ENCODE peak calls at places on chromosomes 12 and 14, in six cellular contexts. One of them, this sample, is unnamed.

GRCh38 chr12:116565963-116566362 is 6.8 kb downstream of the MAP1LC3B2 start:
- DNase-seq in uterus: no peak
- DNase-seq in tibial nerve: no peak
- DNase-seq in psoas muscle: no peak
- DNase-seq in PC-9: no peak
- DNase-seq in IMR-90: no peak
- DNase-seq in this sample: no peak

GRCh38 chr14:96059519-96060135 is 20.5 kb downstream of the C14orf132 start:
- DNase-seq in uterus: no peak
- DNase-seq in tibial nerve: no peak
- DNase-seq in psoas muscle: no peak
- DNase-seq in PC-9: no peak
- DNase-seq in IMR-90: no peak
- DNase-seq in this sample: no peak

GRCh38 chr14:89728964-89729363 is 225.6 kb downstream of the EFCAB11 start:
- DNase-seq in uterus: no peak
- DNase-seq in tibial nerve: no peak
- DNase-seq in psoas muscle: no peak
- DNase-seq in PC-9: no peak
- DNase-seq in IMR-90: no peak
- DNase-seq in this sample: no peak

GRCh38 chr14:93115920-93116675 is at the start of gene ITPK1:
- DNase-seq in uterus: peak; percentile 58
- DNase-seq in tibial nerve: peak; percentile 22
- DNase-seq in psoas muscle: peak; percentile 75
- DNase-seq in PC-9: no peak
- DNase-seq in IMR-90: peak; percentile 41
- DNase-seq in this sample: peak; percentile 90

GRCh38 chr12:120726510-120726793 is 826 bp downstream of the ACADS start:
- DNase-seq in uterus: no peak
- DNase-seq in tibial nerve: no peak
- DNase-seq in psoas muscle: no peak
- DNase-seq in PC-9: no peak
- DNase-seq in IMR-90: no peak
- DNase-seq in this sample: no peak

GRCh38 chr14:45716506-45716905 is 463.5 kb upstream of the MIS18BP1 start:
- DNase-seq in uterus: no peak
- DNase-seq in tibial nerve: no peak
- DNase-seq in psoas muscle: no peak
- DNase-seq in PC-9: no peak
- DNase-seq in IMR-90: no peak
- DNase-seq in this sample: no peak

GRCh38 chr12:22759769-22760674 is 135.1 kb downstream of the ETNK1 start:
- DNase-seq in uterus: no peak
- DNase-seq in tibial nerve: no peak
- DNase-seq in psoas muscle: no peak
- DNase-seq in PC-9: no peak
- DNase-seq in IMR-90: no peak
- DNase-seq in this sample: no peak

GRCh38 chr14:72270341-72270740 is 338.1 kb downstream of the RGS6 start:
- DNase-seq in uterus: no peak
- DNase-seq in tibial nerve: no peak
- DNase-seq in psoas muscle: no peak
- DNase-seq in PC-9: no peak
- DNase-seq in IMR-90: no peak
- DNase-seq in this sample: no peak

GRCh38 chr12:6347367-6348338 is 5.8 kb upstream of the TNFRSF1A start:
- DNase-seq in uterus: peak; percentile 69
- DNase-seq in tibial nerve: peak; percentile 77
- DNase-seq in psoas muscle: peak; percentile 64
- DNase-seq in PC-9: no peak
- DNase-seq in IMR-90: peak; percentile 64
- DNase-seq in this sample: peak; percentile 88

GRCh38 chr12:517538-517937 is 57.8 kb downstream of the B4GALNT3 start:
- DNase-seq in uterus: no peak
- DNase-seq in tibial nerve: no peak
- DNase-seq in psoas muscle: no peak
- DNase-seq in PC-9: no peak
- DNase-seq in IMR-90: no peak
- DNase-seq in this sample: no peak

GRCh38 chr12:6604254-6605029 is 2.7 kb downstream of the CHD4 start:
- DNase-seq in uterus: no peak
- DNase-seq in tibial nerve: no peak
- DNase-seq in psoas muscle: peak; percentile 53
- DNase-seq in PC-9: no peak
- DNase-seq in IMR-90: no peak
- DNase-seq in this sample: no peak

GRCh38 chr12:106719879-106720278 is 54.6 kb upstream of the RIC8B start:
- DNase-seq in uterus: no peak
- DNase-seq in tibial nerve: no peak
- DNase-seq in psoas muscle: no peak
- DNase-seq in PC-9: no peak
- DNase-seq in IMR-90: no peak
- DNase-seq in this sample: no peak

GRCh38 chr12:70828391-70828790 is 92.1 kb downstream of the PTPRR start:
- DNase-seq in uterus: no peak
- DNase-seq in tibial nerve: no peak
- DNase-seq in psoas muscle: no peak
- DNase-seq in PC-9: no peak
- DNase-seq in IMR-90: no peak
- DNase-seq in this sample: no peak

GRCh38 chr12:120688527-120689071 is 1.6 kb downstream of the MLEC start:
- DNase-seq in uterus: no peak
- DNase-seq in tibial nerve: no peak
- DNase-seq in psoas muscle: no peak
- DNase-seq in PC-9: no peak
- DNase-seq in IMR-90: no peak
- DNase-seq in this sample: no peak

GRCh38 chr12:18323159-18323558 is 61.8 kb downstream of the PIK3C2G start:
- DNase-seq in uterus: no peak
- DNase-seq in tibial nerve: no peak
- DNase-seq in psoas muscle: no peak
- DNase-seq in PC-9: no peak
- DNase-seq in IMR-90: peak; percentile 52
- DNase-seq in this sample: no peak

GRCh38 chr14:61671086-61671485 is 24.2 kb upstream of the HIF1A start:
- DNase-seq in uterus: no peak
- DNase-seq in tibial nerve: no peak
- DNase-seq in psoas muscle: no peak
- DNase-seq in PC-9: no peak
- DNase-seq in IMR-90: no peak
- DNase-seq in this sample: no peak

GRCh38 chr14:89792489-89793366 is 161.8 kb downstream of the EFCAB11 start:
- DNase-seq in uterus: peak; percentile 48
- DNase-seq in tibial nerve: peak; percentile 66
- DNase-seq in psoas muscle: peak; percentile 56
- DNase-seq in PC-9: no peak
- DNase-seq in IMR-90: peak; percentile 81
- DNase-seq in this sample: no peak

GRCh38 chr14:33847066-33847465 is 103.8 kb downstream of the EGLN3 start:
- DNase-seq in uterus: no peak
- DNase-seq in tibial nerve: no peak
- DNase-seq in psoas muscle: no peak
- DNase-seq in PC-9: no peak
- DNase-seq in IMR-90: no peak
- DNase-seq in this sample: no peak

GRCh38 chr12:121709478-121709890 is 3.1 kb upstream of the TMEM120B start:
- DNase-seq in uterus: no peak
- DNase-seq in tibial nerve: no peak
- DNase-seq in psoas muscle: no peak
- DNase-seq in PC-9: peak; percentile 48
- DNase-seq in IMR-90: peak; percentile 83
- DNase-seq in this sample: no peak

GRCh38 chr12:52037248-52037861 is 13.9 kb upstream of the NR4A1 start:
- DNase-seq in uterus: peak; percentile 88
- DNase-seq in tibial nerve: no peak
- DNase-seq in psoas muscle: peak; percentile 84
- DNase-seq in PC-9: peak; percentile 48
- DNase-seq in IMR-90: peak; percentile 46
- DNase-seq in this sample: peak; percentile 88

GRCh38 chr14:50319293-50319692 is 7.2 kb downstream of the DMAC2L start:
- DNase-seq in uterus: no peak
- DNase-seq in tibial nerve: no peak
- DNase-seq in psoas muscle: no peak
- DNase-seq in PC-9: no peak
- DNase-seq in IMR-90: peak; percentile 46
- DNase-seq in this sample: no peak

GRCh38 chr12:6226002-6226700 is 26.0 kb downstream of the CD9 start:
- DNase-seq in uterus: peak; percentile 85
- DNase-seq in tibial nerve: peak; percentile 70
- DNase-seq in psoas muscle: peak; percentile 84
- DNase-seq in PC-9: no peak
- DNase-seq in IMR-90: peak; percentile 66
- DNase-seq in this sample: no peak

GRCh38 chr12:52645982-52646381 is 6.0 kb downstream of the KRT2 start:
- DNase-seq in uterus: no peak
- DNase-seq in tibial nerve: no peak
- DNase-seq in psoas muscle: no peak
- DNase-seq in PC-9: no peak
- DNase-seq in IMR-90: no peak
- DNase-seq in this sample: no peak

GRCh38 chr12:62588916-62589315 is 122.3 kb downstream of the MON2 start:
- DNase-seq in uterus: no peak
- DNase-seq in tibial nerve: no peak
- DNase-seq in psoas muscle: no peak
- DNase-seq in PC-9: no peak
- DNase-seq in IMR-90: peak; percentile 45
- DNase-seq in this sample: no peak

GRCh38 chr14:61355892-61356325 is 34.5 kb downstream of the PRKCH start:
- DNase-seq in uterus: peak; percentile 18
- DNase-seq in tibial nerve: no peak
- DNase-seq in psoas muscle: peak; percentile 64
- DNase-seq in PC-9: peak; percentile 94
- DNase-seq in IMR-90: peak; percentile 11
- DNase-seq in this sample: peak; percentile 79

GRCh38 chr12:71556881-71557280 is 106.8 kb downstream of the ZFC3H1 start:
- DNase-seq in uterus: no peak
- DNase-seq in tibial nerve: no peak
- DNase-seq in psoas muscle: no peak
- DNase-seq in PC-9: peak; percentile 50
- DNase-seq in IMR-90: peak; percentile 94
- DNase-seq in this sample: no peak

GRCh38 chr14:23057757-23058653 is 685 bp upstream of the CDH24 start:
- DNase-seq in uterus: peak; percentile 89
- DNase-seq in tibial nerve: peak; percentile 82
- DNase-seq in psoas muscle: peak; percentile 92
- DNase-seq in PC-9: peak; percentile 86
- DNase-seq in IMR-90: peak; percentile 76
- DNase-seq in this sample: peak; percentile 94

GRCh38 chr12:40271981-40272664 is 47.3 kb downstream of the LRRK2 start:
- DNase-seq in uterus: no peak
- DNase-seq in tibial nerve: no peak
- DNase-seq in psoas muscle: no peak
- DNase-seq in PC-9: no peak
- DNase-seq in IMR-90: no peak
- DNase-seq in this sample: no peak

GRCh38 chr14:35303149-35303548 is 11.0 kb downstream of the PSMA6 start:
- DNase-seq in uterus: no peak
- DNase-seq in tibial nerve: no peak
- DNase-seq in psoas muscle: no peak
- DNase-seq in PC-9: no peak
- DNase-seq in IMR-90: no peak
- DNase-seq in this sample: no peak

GRCh38 chr14:68523994-68524725 is 268.7 kb downstream of the ZFP36L1 start:
- DNase-seq in uterus: peak; percentile 79
- DNase-seq in tibial nerve: no peak
- DNase-seq in psoas muscle: no peak
- DNase-seq in PC-9: no peak
- DNase-seq in IMR-90: no peak
- DNase-seq in this sample: peak; percentile 55

GRCh38 chr12:3150820-3151590 is 73.8 kb downstream of the TSPAN9 start:
- DNase-seq in uterus: no peak
- DNase-seq in tibial nerve: no peak
- DNase-seq in psoas muscle: peak; percentile 61
- DNase-seq in PC-9: no peak
- DNase-seq in IMR-90: peak; percentile 48
- DNase-seq in this sample: peak; percentile 35
- TF ChIP-seq CTCF in uterus: no peak
- TF ChIP-seq CTCF in tibial nerve: no peak
- TF ChIP-seq CTCF in psoas muscle: no peak
- TF ChIP-seq CTCF in PC-9: no peak
- TF ChIP-seq CTCF in IMR-90: no peak
- TF ChIP-seq CTCF in this sample: no peak

DNA sequence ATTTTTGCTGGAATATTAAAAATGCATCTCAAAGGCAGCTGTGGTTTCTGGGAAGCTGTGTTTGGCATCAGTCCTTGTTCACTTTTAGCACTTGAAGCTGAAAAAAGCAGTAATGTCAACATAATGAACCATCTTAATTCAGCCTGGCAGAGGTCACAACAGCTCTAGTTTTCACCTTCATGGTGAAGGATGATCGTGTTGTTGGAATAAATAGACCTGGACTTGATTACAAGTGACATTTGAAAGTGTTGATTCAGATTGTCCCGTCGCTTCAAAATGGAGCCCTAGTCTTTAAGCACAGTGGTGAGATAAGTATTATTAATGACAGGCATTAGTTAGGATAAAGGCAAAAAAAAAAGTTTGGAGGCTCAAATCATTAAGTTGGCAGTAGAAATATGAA is 53.6 kb upstream of the MMP17 start:
- DNase-seq in uterus: no peak
- DNase-seq in tibial nerve: no peak
- DNase-seq in psoas muscle: no peak
- DNase-seq in PC-9: no peak
- DNase-seq in IMR-90: no peak
- DNase-seq in this sample: no peak
- H3K27ac ChIP-seq in uterus: no peak overlapping the region
- H3K27ac ChIP-seq in tibial nerve: no peak overlapping the region
- H3K27ac ChIP-seq in psoas muscle: no peak overlapping the region
- H3K27ac ChIP-seq in PC-9: no peak overlapping the region
- H3K27ac ChIP-seq in IMR-90: no peak overlapping the region
- H3K27ac ChIP-seq in this sample: no peak overlapping the region

DNA sequence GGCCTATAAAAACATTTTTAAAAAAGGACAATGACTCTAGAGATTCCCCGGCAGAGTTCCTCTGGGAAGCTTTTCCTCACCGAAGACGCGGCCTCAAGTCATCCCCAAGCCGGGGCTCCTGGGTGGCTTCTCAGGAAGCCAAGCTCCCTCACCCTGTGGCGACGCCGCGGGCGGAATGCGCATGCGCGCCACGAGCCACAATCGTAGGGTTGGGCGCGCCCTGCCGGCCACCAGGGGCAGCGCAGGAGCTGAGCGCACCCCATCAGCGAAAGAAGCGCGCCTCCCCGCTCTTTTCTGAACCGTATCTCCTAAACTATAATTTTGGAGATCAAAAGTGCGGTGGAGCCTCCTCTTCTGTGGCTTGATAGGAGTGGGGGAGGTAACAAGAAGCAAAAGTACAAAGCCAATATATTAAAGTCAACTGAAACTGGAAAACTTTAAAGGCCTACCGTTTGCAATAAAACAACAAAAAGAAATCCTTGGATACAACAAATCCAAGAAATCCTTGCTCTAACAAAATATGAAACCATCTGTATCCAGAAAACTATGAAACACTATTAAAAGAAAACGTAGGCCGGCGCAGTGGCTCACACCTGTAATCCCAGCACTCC is 17.4 kb upstream of the CHFR start:
- DNase-seq in uterus: peak; percentile 89
- DNase-seq in tibial nerve: peak; percentile 65
- DNase-seq in psoas muscle: peak; percentile 90
- DNase-seq in PC-9: no peak
- DNase-seq in IMR-90: no peak
- DNase-seq in this sample: peak; percentile 95
- H3K9me3 ChIP-seq in uterus: no peaks in the 10 kb centered on the region
- H3K9me3 ChIP-seq in tibial nerve: peaks cover 80% of the 10 kb centered on the region
- H3K9me3 ChIP-seq in psoas muscle: peaks cover 18% of the 10 kb centered on the region
- H3K9me3 ChIP-seq in PC-9: no peaks in the 10 kb centered on the region
- H3K9me3 ChIP-seq in IMR-90: peaks cover 14% of the 10 kb centered on the region
- H3K9me3 ChIP-seq in this sample: no peaks in the 10 kb centered on the region

GRCh38 chr12:131203666-131204415 is 250.1 kb downstream of the ADGRD1 start:
- DNase-seq in uterus: no peak
- DNase-seq in tibial nerve: no peak
- DNase-seq in psoas muscle: no peak
- DNase-seq in PC-9: no peak
- DNase-seq in IMR-90: no peak
- DNase-seq in this sample: peak; percentile 29
- TF ChIP-seq CTCF in uterus: no peak
- TF ChIP-seq CTCF in tibial nerve: no peak
- TF ChIP-seq CTCF in psoas muscle: no peak
- TF ChIP-seq CTCF in PC-9: no peak
- TF ChIP-seq CTCF in IMR-90: no peak
- TF ChIP-seq CTCF in this sample: no peak

This sample was measured in kidney.